ENCODE peak calls at places on chromosomes 16 and 17, in six cellular contexts. I, E, S, A, B and W are unnamed samples.

GRCh38 chr17:39001703-39002637 is 34.8 kb upstream of the FBXO47 start:
- DNase-seq in B (peak), A (peak), E (no peak), S (peak), I (no peak), W (peak)

GRCh38 chr17:64004903-64005733 is 7.0 kb downstream of the PRR29 start:
- DNase-seq in S (peak), I (no peak), B (no peak), E (no peak), A (no peak), W (no peak)

GRCh38 chr16:86080131-86080875 is 181.3 kb downstream of the IRF8 start:
- DNase-seq in E (no peak), A (no peak), S (peak), B (no peak), I (no peak), W (no peak)

GRCh38 chr17:74444406-74444805 is 12.5 kb downstream of the GPRC5C start:
- DNase-seq in A (no peak), I (no peak), E (no peak), S (no peak), B (no peak), W (no peak)

GRCh38 chr16:78383118-78383517 is 283.7 kb downstream of the WWOX start:
- DNase-seq in S (no peak), B (no peak), A (no peak), I (no peak), E (no peak), W (no peak)

GRCh38 chr17:69916761-69917160 is 158.3 kb upstream of the KCNJ16 start:
- DNase-seq in S (no peak), I (no peak), A (no peak), E (no peak), B (no peak), W (no peak)

GRCh38 chr17:77322534-77323412 is 182.0 kb downstream of the SEC14L1 start:
- DNase-seq in I (no peak), E (no peak), S (peak), B (peak), A (peak), W (peak)

GRCh38 chr16:87461466-87461975 is 31.3 kb downstream of the ZCCHC14 start:
- DNase-seq in A (peak), I (peak), B (no peak), S (peak), E (peak), W (peak)

GRCh38 chr16:83554096-83554495 is 253.7 kb upstream of the HSBP1 start:
- DNase-seq in I (no peak), E (peak), S (no peak), A (no peak), B (no peak), W (no peak)